ENCODE peak calls at places on chromosomes 3 and 15, in eight cellular contexts. V is activated CD4-positive, alpha-beta T cell treated with anti-CD3 and anti-CD28 coated beads, Interleukin-2, amount 50 U/mL, for 24 hours; S is HEK293T; M is colonic mucosa; J is esophagus squamous epithelium; H is stromal cell of bone marrow; O is CD8-positive, alpha-beta T cell; D is T-helper 9 cell. R is an unnamed sample.

GRCh38 chr15:80173022-80173759 is 20.4 kb downstream of the FAH start:
- DNase-seq in O (peak), H (peak), V (peak), J (no peak), S (peak), D (peak), M (peak), R (peak)

GRCh38 chr15:59292393-59292792 is 80.3 kb downstream of the MYO1E start:
- DNase-seq in J (no peak), H (no peak), D (no peak), V (no peak), M (no peak), O (no peak), S (no peak), R (no peak)

GRCh38 chr3:156448300-156448699 is 106.6 kb downstream of the SSR3 start:
- DNase-seq in V (peak), D (peak), J (no peak), M (no peak), H (no peak), S (peak), O (no peak), R (no peak)

GRCh38 chr3:40191850-40192448 is 117.6 kb upstream of the EIF1B start:
- DNase-seq in H (peak), V (peak), O (peak), J (no peak), D (peak), M (peak), S (peak), R (peak)

GRCh38 chr3:159835126-159835525 is 153.5 kb upstream of the IL12A start:
- DNase-seq in V (no peak), O (no peak), D (no peak), H (no peak), J (no peak), S (no peak), M (no peak), R (no peak)

GRCh38 chr3:73413619-73414018 is 211.1 kb downstream of the PDZRN3 start:
- DNase-seq in H (no peak), M (no peak), D (no peak), J (no peak), O (no peak), S (no peak), V (no peak), R (no peak)

GRCh38 chr3:122679085-122679466 is 1.6 kb upstream of the PARP14 start:
- DNase-seq in D (peak), M (peak), V (peak), S (peak), O (peak), J (peak), H (peak), R (peak)

GRCh38 chr3:30720586-30721313 is 114.3 kb downstream of the TGFBR2 start:
- DNase-seq in O (no peak), S (no peak), M (no peak), D (no peak), H (no peak), V (no peak), J (no peak), R (no peak)

GRCh38 chr3:123448503-123449091 is at the start of gene ADCY5:
- DNase-seq in S (peak), O (no peak), H (no peak), D (no peak), M (peak), V (no peak), J (no peak), R (peak)

GRCh38 chr3:69063636-69064035 is 11.5 kb upstream of the TMF1 start:
- DNase-seq in V (no peak), J (no peak), S (no peak), O (no peak), M (no peak), D (no peak), H (no peak), R (no peak)

GRCh38 chr15:21270474-21270873 is 169.8 kb downstream of the POTEB3 start:
- DNase-seq in D (no peak), H (no peak), O (no peak), M (no peak), S (no peak), J (no peak), V (no peak), R (no peak)

GRCh38 chr3:34258271-34259015 is 460.0 kb downstream of the PDCD6IP start:
- DNase-seq in V (no peak), D (no peak), H (no peak), M (no peak), O (no peak), J (no peak), S (no peak), R (no peak)

GRCh38 chr3:56930706-56931105 is 129.0 kb upstream of the ARHGEF3 start:
- DNase-seq in V (peak), O (no peak), D (no peak), J (no peak), M (no peak), S (no peak), H (no peak), R (no peak)

GRCh38 chr3:120429921-120430361 is 20.9 kb downstream of the FSTL1 start:
- DNase-seq in M (no peak), H (peak), S (no peak), V (no peak), O (no peak), J (no peak), D (no peak), R (no peak)

GRCh38 chr3:69774029-69774428 is 34.8 kb downstream of the MITF start:
- DNase-seq in J (no peak), O (no peak), H (no peak), M (no peak), D (no peak), V (no peak), S (no peak), R (no peak)

GRCh38 chr15:68379759-68380290 is 52.1 kb downstream of the ITGA11 start:
- DNase-seq in J (no peak), H (no peak), S (no peak), O (no peak), D (no peak), V (no peak), M (no peak), R (no peak)

GRCh38 chr3:126961791-126962461 is 21.0 kb upstream of the PLXNA1 start:
- DNase-seq in S (no peak), V (no peak), M (no peak), J (no peak), O (no peak), H (no peak), D (no peak), R (no peak)

GRCh38 chr15:63514533-63514943 is 10.1 kb downstream of the USP3 start:
- DNase-seq in M (no peak), O (no peak), S (no peak), D (no peak), J (no peak), V (no peak), H (peak), R (no peak)

GRCh38 chr3:196268270-196269163 is 19.0 kb downstream of the PCYT1A start:
- DNase-seq in V (no peak), S (no peak), J (no peak), M (no peak), H (peak), O (no peak), D (no peak), R (no peak)

GRCh38 chr3:107404727-107405519 is 27.7 kb downstream of the CCDC54 start:
- DNase-seq in J (no peak), D (no peak), O (no peak), H (no peak), M (no peak), V (no peak), S (no peak), R (no peak)

GRCh38 chr3:69276884-69277283 is 109.0 kb downstream of the FRMD4B start:
- DNase-seq in O (no peak), H (no peak), M (no peak), D (no peak), S (no peak), V (no peak), J (no peak), R (no peak)